ENCODE peak calls at places on chromosomes 5 and 9, in nine cellular contexts. One of them, this sample, is unnamed. For H3K4me1, the result is how much of the 10 kb centered on the place peaks cover.

GRCh38 chr9:97312101-97312500 is 4.6 kb downstream of the CCDC180 start:
- DNase-seq in stomach: no peak
- DNase-seq in prostate gland: no peak
- DNase-seq in transverse colon: no peak
- DNase-seq in gastrocnemius medialis: no peak
- DNase-seq in uterus: no peak
- DNase-seq in body of pancreas: no peak
- DNase-seq in IMR-90: no peak
- DNase-seq in sigmoid colon: no peak
- DNase-seq in this sample: no peak

GRCh38 chr5:9698125-9698848 is 68.1 kb upstream of the TAS2R1 start:
- DNase-seq in uterus: no peak
- DNase-seq in sigmoid colon: no peak
- DNase-seq in prostate gland: no peak
- DNase-seq in body of pancreas: no peak
- DNase-seq in transverse colon: no peak
- DNase-seq in stomach: no peak
- DNase-seq in IMR-90: peak
- DNase-seq in gastrocnemius medialis: no peak
- DNase-seq in this sample: no peak

GRCh38 chr9:92706218-92706940 is 36.4 kb upstream of the IPPK start:
- DNase-seq in stomach: no peak
- DNase-seq in transverse colon: no peak
- DNase-seq in body of pancreas: no peak
- DNase-seq in uterus: no peak
- DNase-seq in IMR-90: no peak
- DNase-seq in sigmoid colon: no peak
- DNase-seq in prostate gland: no peak
- DNase-seq in gastrocnemius medialis: no peak
- DNase-seq in this sample: no peak

GRCh38 chr9:70367305-70367930 is 47.0 kb downstream of the KLF9 start:
- DNase-seq in transverse colon: no peak
- DNase-seq in gastrocnemius medialis: no peak
- DNase-seq in body of pancreas: no peak
- DNase-seq in IMR-90: no peak
- DNase-seq in sigmoid colon: no peak
- DNase-seq in uterus: no peak
- DNase-seq in stomach: no peak
- DNase-seq in prostate gland: no peak
- DNase-seq in this sample: no peak

GRCh38 chr9:128750926-128751595 is 20.7 kb downstream of the ZER1 start:
- DNase-seq in sigmoid colon: no peak
- DNase-seq in prostate gland: no peak
- DNase-seq in IMR-90: no peak
- DNase-seq in gastrocnemius medialis: no peak
- DNase-seq in transverse colon: no peak
- DNase-seq in uterus: no peak
- DNase-seq in body of pancreas: no peak
- DNase-seq in stomach: no peak
- DNase-seq in this sample: no peak

GRCh38 chr5:10454591-10455272 is 13.1 kb downstream of the ROPN1L start:
- DNase-seq in prostate gland: no peak
- DNase-seq in body of pancreas: no peak
- DNase-seq in gastrocnemius medialis: peak
- DNase-seq in uterus: peak
- DNase-seq in transverse colon: no peak
- DNase-seq in sigmoid colon: no peak
- DNase-seq in IMR-90: peak
- DNase-seq in stomach: no peak
- DNase-seq in this sample: no peak

GRCh38 chr5:149886697-149887470 is 57.7 kb downstream of the PDE6A start:
- DNase-seq in stomach: no peak
- DNase-seq in gastrocnemius medialis: no peak
- DNase-seq in prostate gland: no peak
- DNase-seq in transverse colon: no peak
- DNase-seq in IMR-90: peak
- DNase-seq in body of pancreas: no peak
- DNase-seq in sigmoid colon: no peak
- DNase-seq in uterus: no peak
- DNase-seq in this sample: no peak

GRCh38 chr5:103366938-103367549 is 108.5 kb downstream of the MACIR start:
- DNase-seq in IMR-90: no peak
- DNase-seq in sigmoid colon: no peak
- DNase-seq in gastrocnemius medialis: no peak
- DNase-seq in body of pancreas: no peak
- DNase-seq in prostate gland: no peak
- DNase-seq in transverse colon: no peak
- DNase-seq in uterus: no peak
- DNase-seq in stomach: no peak
- DNase-seq in this sample: no peak

GRCh38 chr5:74035521-74035937 is 409.5 kb downstream of the ARHGEF28 start:
- DNase-seq in IMR-90: peak
- DNase-seq in stomach: no peak
- DNase-seq in sigmoid colon: no peak
- DNase-seq in body of pancreas: peak
- DNase-seq in gastrocnemius medialis: peak
- DNase-seq in prostate gland: no peak
- DNase-seq in transverse colon: no peak
- DNase-seq in uterus: peak
- DNase-seq in this sample: no peak

GRCh38 chr9:91395553-91396470 is 27.8 kb downstream of the NFIL3 start:
- DNase-seq in stomach: no peak
- DNase-seq in gastrocnemius medialis: no peak
- DNase-seq in transverse colon: no peak
- DNase-seq in IMR-90: peak
- DNase-seq in prostate gland: no peak
- DNase-seq in body of pancreas: no peak
- DNase-seq in sigmoid colon: no peak
- DNase-seq in uterus: no peak
- DNase-seq in this sample: no peak

GRCh38 chr5:108924457-108924961 is 176.8 kb downstream of the FER start:
- DNase-seq in sigmoid colon: no peak
- DNase-seq in prostate gland: no peak
- DNase-seq in IMR-90: no peak
- DNase-seq in uterus: no peak
- DNase-seq in gastrocnemius medialis: no peak
- DNase-seq in stomach: no peak
- DNase-seq in body of pancreas: no peak
- DNase-seq in transverse colon: no peak
- DNase-seq in this sample: no peak
- TF ChIP-seq CTCF in sigmoid colon: no peak
- TF ChIP-seq CTCF in prostate gland: no peak
- TF ChIP-seq CTCF in IMR-90: no peak
- TF ChIP-seq CTCF in uterus: no peak
- TF ChIP-seq CTCF in gastrocnemius medialis: no peak
- TF ChIP-seq CTCF in stomach: no peak
- TF ChIP-seq CTCF in body of pancreas: no peak
- TF ChIP-seq CTCF in transverse colon: no peak
- TF ChIP-seq CTCF in this sample: no peak

GRCh38 chr9:101571114-101571513 is 23.7 kb downstream of the PPP3R2 start:
- DNase-seq in IMR-90: no peak
- DNase-seq in stomach: no peak
- DNase-seq in uterus: no peak
- DNase-seq in transverse colon: no peak
- DNase-seq in gastrocnemius medialis: no peak
- DNase-seq in sigmoid colon: no peak
- DNase-seq in prostate gland: no peak
- DNase-seq in body of pancreas: no peak
- DNase-seq in this sample: no peak
- H3K4me1 ChIP-seq in IMR-90: under half
- H3K4me1 ChIP-seq in stomach: under half
- H3K4me1 ChIP-seq in uterus: under half
- H3K4me1 ChIP-seq in transverse colon: under half
- H3K4me1 ChIP-seq in gastrocnemius medialis: under half
- H3K4me1 ChIP-seq in sigmoid colon: under half
- H3K4me1 ChIP-seq in prostate gland: under half
- H3K4me1 ChIP-seq in body of pancreas: under half
- H3K4me1 ChIP-seq in this sample: under half

GRCh38 chr5:53323943-53324642 is 156.3 kb upstream of the FST start:
- DNase-seq in prostate gland: no peak
- DNase-seq in stomach: no peak
- DNase-seq in IMR-90: peak
- DNase-seq in gastrocnemius medialis: no peak
- DNase-seq in body of pancreas: no peak
- DNase-seq in uterus: no peak
- DNase-seq in transverse colon: no peak
- DNase-seq in sigmoid colon: no peak
- DNase-seq in this sample: no peak

GRCh38 chr5:53331463-53331862 is 149.0 kb upstream of the FST start:
- DNase-seq in IMR-90: peak
- DNase-seq in body of pancreas: no peak
- DNase-seq in prostate gland: no peak
- DNase-seq in transverse colon: no peak
- DNase-seq in uterus: no peak
- DNase-seq in gastrocnemius medialis: no peak
- DNase-seq in stomach: no peak
- DNase-seq in sigmoid colon: no peak
- DNase-seq in this sample: no peak

GRCh38 chr5:53330491-53330890 is 149.9 kb upstream of the FST start:
- DNase-seq in sigmoid colon: no peak
- DNase-seq in body of pancreas: no peak
- DNase-seq in uterus: no peak
- DNase-seq in stomach: no peak
- DNase-seq in prostate gland: no peak
- DNase-seq in gastrocnemius medialis: no peak
- DNase-seq in IMR-90: no peak
- DNase-seq in transverse colon: no peak
- DNase-seq in this sample: no peak

GRCh38 chr5:53326420-53327153 is 153.8 kb upstream of the FST start:
- DNase-seq in body of pancreas: no peak
- DNase-seq in stomach: no peak
- DNase-seq in IMR-90: peak
- DNase-seq in gastrocnemius medialis: peak
- DNase-seq in prostate gland: no peak
- DNase-seq in transverse colon: no peak
- DNase-seq in uterus: no peak
- DNase-seq in sigmoid colon: no peak
- DNase-seq in this sample: no peak

DNA sequence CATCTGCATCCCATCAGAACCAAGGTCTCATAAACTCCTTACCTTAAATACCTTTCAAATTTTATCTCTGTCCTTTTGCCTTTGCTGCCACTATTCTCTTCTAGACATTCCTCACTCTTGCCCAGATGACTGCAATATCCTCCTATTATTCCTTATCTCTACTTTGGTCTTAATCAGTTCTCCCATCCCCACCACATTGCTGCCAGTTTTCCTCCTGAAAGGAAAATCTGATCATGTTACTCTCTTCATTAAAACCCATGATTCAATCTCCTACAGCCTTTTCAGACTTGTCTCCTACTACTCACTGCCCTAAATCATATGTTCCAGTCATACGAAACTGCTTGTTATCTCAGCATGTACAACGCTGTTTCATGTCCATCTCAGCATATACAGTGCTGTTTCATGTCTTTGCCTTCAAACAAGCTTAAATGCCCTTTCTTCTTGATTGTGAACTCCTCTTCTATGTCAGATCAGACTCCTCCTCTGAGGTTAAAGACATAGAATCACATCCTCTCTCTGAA is 152.6 kb upstream of the FST start:
- DNase-seq in transverse colon: no peak
- DNase-seq in body of pancreas: no peak
- DNase-seq in gastrocnemius medialis: no peak
- DNase-seq in stomach: no peak
- DNase-seq in uterus: no peak
- DNase-seq in sigmoid colon: no peak
- DNase-seq in IMR-90: no peak
- DNase-seq in prostate gland: no peak
- DNase-seq in this sample: no peak
- TF ChIP-seq POLR2A in transverse colon: no peak
- TF ChIP-seq POLR2A in body of pancreas: no peak
- TF ChIP-seq POLR2A in gastrocnemius medialis: no peak
- TF ChIP-seq POLR2A in stomach: no peak
- TF ChIP-seq POLR2A in uterus: no peak
- TF ChIP-seq POLR2A in sigmoid colon: no peak
- TF ChIP-seq POLR2A in IMR-90: no peak
- TF ChIP-seq POLR2A in prostate gland: no peak
- TF ChIP-seq POLR2A in this sample: no peak

GRCh38 chr5:125575561-125576504 is 829.4 kb upstream of the ZNF608 start:
- DNase-seq in IMR-90: no peak
- DNase-seq in gastrocnemius medialis: no peak
- DNase-seq in body of pancreas: no peak
- DNase-seq in sigmoid colon: peak
- DNase-seq in transverse colon: peak
- DNase-seq in prostate gland: no peak
- DNase-seq in stomach: no peak
- DNase-seq in uterus: no peak
- DNase-seq in this sample: no peak
- TF ChIP-seq CTCF in IMR-90: no peak
- TF ChIP-seq CTCF in gastrocnemius medialis: no peak
- TF ChIP-seq CTCF in body of pancreas: no peak
- TF ChIP-seq CTCF in sigmoid colon: no peak
- TF ChIP-seq CTCF in transverse colon: no peak
- TF ChIP-seq CTCF in prostate gland: no peak
- TF ChIP-seq CTCF in stomach: no peak
- TF ChIP-seq CTCF in uterus: no peak
- TF ChIP-seq CTCF in this sample: no peak

DNA sequence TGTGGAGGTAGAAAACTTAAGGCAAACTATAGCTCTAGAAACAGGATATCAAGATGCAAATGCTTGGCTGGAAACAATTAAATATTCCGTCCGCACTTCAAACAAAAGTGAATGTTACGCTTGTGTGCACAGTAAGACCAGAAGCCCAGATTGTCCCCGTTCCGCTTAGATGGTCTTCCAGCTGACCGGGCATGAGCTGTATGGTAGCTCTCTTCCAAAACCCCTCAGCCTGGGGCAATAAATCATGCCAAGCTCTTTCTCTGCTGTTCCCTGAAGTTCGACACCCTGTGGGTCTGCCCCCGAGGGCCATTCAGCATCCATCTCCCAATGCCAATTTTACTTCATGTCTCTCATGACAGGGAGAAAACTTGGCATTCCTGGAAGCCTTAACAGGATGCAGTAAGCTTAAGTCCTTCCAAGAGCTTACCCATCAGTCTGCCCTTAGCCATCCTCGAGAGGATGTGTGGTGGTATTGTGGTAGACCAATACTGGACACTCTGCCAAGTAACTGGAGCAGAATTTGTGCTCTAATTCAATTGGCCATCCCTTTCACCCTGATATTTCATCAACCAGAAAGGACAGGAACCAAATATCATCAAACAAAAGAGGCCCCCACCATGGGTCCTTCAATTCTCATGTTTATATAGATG is 70.7 kb upstream of the RANBP6 start:
- DNase-seq in prostate gland: no peak
- DNase-seq in gastrocnemius medialis: no peak
- DNase-seq in sigmoid colon: no peak
- DNase-seq in stomach: no peak
- DNase-seq in IMR-90: no peak
- DNase-seq in body of pancreas: no peak
- DNase-seq in uterus: no peak
- DNase-seq in transverse colon: no peak
- DNase-seq in this sample: no peak
- H3K4me1 ChIP-seq in prostate gland: under half
- H3K4me1 ChIP-seq in gastrocnemius medialis: under half
- H3K4me1 ChIP-seq in sigmoid colon: under half
- H3K4me1 ChIP-seq in stomach: under half
- H3K4me1 ChIP-seq in IMR-90: under half
- H3K4me1 ChIP-seq in body of pancreas: under half
- H3K4me1 ChIP-seq in uterus: under half
- H3K4me1 ChIP-seq in transverse colon: under half
- H3K4me1 ChIP-seq in this sample: under half

GRCh38 chr5:42555797-42556196 is 132.6 kb downstream of the GHR start:
- DNase-seq in uterus: no peak
- DNase-seq in sigmoid colon: no peak
- DNase-seq in prostate gland: no peak
- DNase-seq in stomach: no peak
- DNase-seq in gastrocnemius medialis: peak
- DNase-seq in IMR-90: no peak
- DNase-seq in transverse colon: no peak
- DNase-seq in body of pancreas: no peak
- DNase-seq in this sample: no peak
- TF ChIP-seq POLR2A in uterus: no peak
- TF ChIP-seq POLR2A in sigmoid colon: no peak
- TF ChIP-seq POLR2A in prostate gland: no peak
- TF ChIP-seq POLR2A in stomach: no peak
- TF ChIP-seq POLR2A in gastrocnemius medialis: no peak
- TF ChIP-seq POLR2A in IMR-90: no peak
- TF ChIP-seq POLR2A in transverse colon: no peak
- TF ChIP-seq POLR2A in body of pancreas: no peak
- TF ChIP-seq POLR2A in this sample: no peak

This sample was measured in esophagus squamous epithelium.